ENCODE peak calls at places on chromosomes 13 and 19, in six cellular contexts. B, W, V, Y, F and D are unnamed samples.

GRCh38 chr13:32902898-32903297 is 113.3 kb upstream of the KL start:
- DNase-seq in B (peak; percentile 46), W (no peak), V (no peak), Y (no peak), F (no peak), D (peak; percentile 27)

GRCh38 chr19:50969413-50969760 is at the start of gene KLK6:
- DNase-seq in B (peak; percentile 52), W (no peak), V (no peak), Y (no peak), F (no peak), D (peak; percentile 61)

GRCh38 chr13:66689628-66690027 is 540.5 kb downstream of the PCDH9 start:
- DNase-seq in B (no peak), W (no peak), V (no peak), Y (no peak), F (peak; percentile 27), D (no peak)

GRCh38 chr13:49308104-49308875 is 60.6 kb downstream of the CDADC1 start:
- DNase-seq in B (peak; percentile 90), W (no peak), V (no peak), Y (no peak), F (no peak), D (no peak)

GRCh38 chr13:46639033-46639981 is 86.3 kb downstream of the LRCH1 start:
- DNase-seq in B (no peak), W (no peak), V (no peak), Y (no peak), F (no peak), D (no peak)

GRCh38 chr13:34911159-34911558 is 30.9 kb upstream of the NBEA start:
- DNase-seq in B (no peak), W (no peak), V (no peak), Y (no peak), F (no peak), D (no peak)

GRCh38 chr19:662207-662961 is 630 bp downstream of the RNF126 start:
- DNase-seq in B (peak; percentile 96), W (peak; percentile 61), V (peak; percentile 59), Y (peak; percentile 77), F (peak; percentile 75), D (peak; percentile 87)

GRCh38 chr19:3007975-3008374 is 21.1 kb downstream of the TLE2 start:
- DNase-seq in B (peak; percentile 26), W (no peak), V (no peak), Y (no peak), F (no peak), D (no peak)

GRCh38 chr13:84834201-84834600 is 951.9 kb upstream of the SLITRK1 start:
- DNase-seq in B (no peak), W (no peak), V (no peak), Y (no peak), F (no peak), D (no peak)

GRCh38 chr13:85521586-85521985 is 277.6 kb downstream of the SLITRK6 start:
- DNase-seq in B (no peak), W (no peak), V (no peak), Y (no peak), F (no peak), D (no peak)

GRCh38 chr13:84684048-84684662 is 801.9 kb upstream of the SLITRK1 start:
- DNase-seq in B (no peak), W (no peak), V (no peak), Y (no peak), F (no peak), D (no peak)

GRCh38 chr19:49555600-49556411 is 24.6 kb downstream of the NOSIP start:
- DNase-seq in B (peak; percentile 84), W (peak; percentile 65), V (peak; percentile 75), Y (peak; percentile 74), F (peak; percentile 79), D (peak; percentile 99)

GRCh38 chr13:30864352-30865130 is 41.5 kb upstream of the MEDAG start:
- DNase-seq in B (peak; percentile 56), W (no peak), V (no peak), Y (no peak), F (no peak), D (no peak)

GRCh38 chr19:11881151-11881800 is 6.3 kb upstream of the ZNF69 start:
- DNase-seq in B (peak; percentile 90), W (peak; percentile 17), V (peak; percentile 47), Y (peak; percentile 45), F (peak; percentile 62), D (peak; percentile 80)

GRCh38 chr19:32498641-32499200 is 82.3 kb upstream of the PDCD5 start:
- DNase-seq in B (no peak), W (no peak), V (peak; percentile 13), Y (peak; percentile 46), F (no peak), D (no peak)

GRCh38 chr19:58572026-58572817 is 913 bp downstream of the MZF1 start:
- DNase-seq in B (peak; percentile 68), W (no peak), V (no peak), Y (no peak), F (peak; percentile 5), D (peak; percentile 26)

GRCh38 chr13:29917573-29918091 is 67.2 kb upstream of the UBL3 start:
- DNase-seq in B (no peak), W (no peak), V (no peak), Y (no peak), F (no peak), D (no peak)

GRCh38 chr19:7673995-7674667 is 2.8 kb upstream of the MCEMP1 start:
- DNase-seq in B (peak; percentile 96), W (no peak), V (no peak), Y (no peak), F (peak; percentile 84), D (peak; percentile 92)

GRCh38 chr13:43494206-43494605 is 292.6 kb downstream of the ENOX1 start:
- DNase-seq in B (no peak), W (no peak), V (no peak), Y (no peak), F (no peak), D (no peak)

GRCh38 chr19:33093420-33094210 is 12.6 kb downstream of the GPATCH1 start:
- DNase-seq in B (peak; percentile 22), W (no peak), V (no peak), Y (no peak), F (no peak), D (no peak)

GRCh38 chr19:2225415-2226050 is 10.6 kb downstream of the PLEKHJ1 start:
- DNase-seq in B (no peak), W (no peak), V (no peak), Y (no peak), F (no peak), D (no peak)

GRCh38 chr13:40189885-40190655 is 476.4 kb downstream of the FOXO1 start:
- DNase-seq in B (no peak), W (no peak), V (no peak), Y (no peak), F (peak; percentile 33), D (peak; percentile 27)

GRCh38 chr13:48233886-48234488 is 981 bp downstream of the ITM2B start:
- DNase-seq in B (peak; percentile 53), W (no peak), V (no peak), Y (no peak), F (peak; percentile 27), D (peak; percentile 13)

GRCh38 chr13:109818136-109818535 is 31.8 kb upstream of the IRS2 start:
- DNase-seq in B (no peak), W (no peak), V (no peak), Y (no peak), F (no peak), D (no peak)

GRCh38 chr13:113976711-113977684 is 3.1 kb upstream of the C13orf46 start:
- DNase-seq in B (peak; percentile 100), W (no peak), V (no peak), Y (no peak), F (no peak), D (peak; percentile 62)

GRCh38 chr13:111902726-111903125 is 164.2 kb upstream of the SOX1 start:
- DNase-seq in B (no peak), W (no peak), V (no peak), Y (no peak), F (no peak), D (no peak)

GRCh38 chr19:926595-927043 is 784 bp downstream of the ARID3A start:
- DNase-seq in B (peak; percentile 98), W (no peak), V (no peak), Y (no peak), F (peak; percentile 58), D (peak; percentile 87)

GRCh38 chr19:49106648-49107135 is 7.5 kb upstream of the LIN7B start:
- DNase-seq in B (peak; percentile 92), W (peak; percentile 9), V (peak; percentile 57), Y (peak; percentile 37), F (peak; percentile 82), D (peak; percentile 86)

GRCh38 chr13:48817166-48817802 is 158.4 kb upstream of the FNDC3A start:
- DNase-seq in B (no peak), W (no peak), V (no peak), Y (no peak), F (no peak), D (no peak)

GRCh38 chr19:7772752-7773291 is 9.8 kb downstream of the CLEC4M start:
- DNase-seq in B (no peak), W (no peak), V (no peak), Y (no peak), F (no peak), D (no peak)

GRCh38 chr19:1231729-1232128 is 6.1 kb downstream of the CBARP start:
- DNase-seq in B (peak; percentile 88), W (no peak), V (no peak), Y (no peak), F (no peak), D (no peak)

GRCh38 chr19:29154163-29154562 is 58.8 kb downstream of the UQCRFS1 start:
- DNase-seq in B (no peak), W (no peak), V (no peak), Y (no peak), F (no peak), D (no peak)
- H3K36me3 ChIP-seq in B (no peaks in the 10 kb centered on the region), W (no peaks in the 10 kb centered on the region), V (no peaks in the 10 kb centered on the region), Y (no peaks in the 10 kb centered on the region), F (no peaks in the 10 kb centered on the region), D (no peaks in the 10 kb centered on the region)

DNA sequence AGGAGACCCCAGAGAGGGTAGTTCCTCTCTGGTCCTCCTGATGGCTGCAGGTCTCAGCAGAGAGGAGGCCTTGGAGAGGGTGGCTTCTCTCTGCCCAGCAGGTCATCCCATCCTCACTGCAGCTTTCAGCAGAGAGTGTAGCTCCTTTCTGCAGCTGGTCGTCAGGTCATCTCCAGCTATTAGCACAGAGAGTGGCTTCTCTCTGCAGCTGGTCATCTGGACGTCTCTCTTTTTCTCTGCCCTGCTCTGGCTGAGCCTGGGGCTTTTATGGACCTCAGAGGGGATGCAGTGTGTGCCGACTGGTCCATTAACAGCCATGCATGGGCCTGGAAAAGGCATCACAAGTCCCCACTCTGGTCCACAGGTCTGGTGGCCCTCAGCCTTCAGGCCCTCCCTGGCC is 20.3 kb downstream of the TNFSF9 start:
- DNase-seq in B (no peak), W (no peak), V (no peak), Y (no peak), F (no peak), D (no peak)
- H3K4me3 ChIP-seq in B (no peak overlapping the region), W (no peak overlapping the region), V (no peak overlapping the region), Y (peak overlapping the region; percentile 47), F (no peak overlapping the region), D (no peak overlapping the region)

DNA sequence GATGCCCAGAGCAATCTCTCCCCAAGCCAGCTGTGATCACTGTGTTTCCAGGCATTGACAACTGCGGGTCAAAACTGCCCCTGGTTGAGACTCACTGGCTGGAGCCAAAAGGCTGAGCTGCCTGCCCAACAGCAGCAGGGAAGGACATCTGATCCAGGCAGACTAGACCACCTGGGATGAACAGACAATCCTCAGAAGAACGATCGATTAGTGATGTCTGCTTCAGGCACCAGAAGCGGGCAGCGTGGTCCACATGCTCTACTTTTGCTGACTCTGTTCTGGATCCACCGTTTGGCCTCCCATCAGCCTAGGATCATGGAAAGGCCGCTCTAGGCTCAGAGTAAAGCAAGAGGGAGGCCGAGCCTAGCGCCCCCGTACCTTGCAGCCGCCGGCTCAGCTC is 9.9 kb upstream of the GP6 start:
- DNase-seq in B (peak; percentile 43), W (no peak), V (no peak), Y (no peak), F (no peak), D (no peak)
- H3K36me3 ChIP-seq in B (peaks cover 22% of the 10 kb centered on the region), W (peaks cover 63% of the 10 kb centered on the region), V (peaks cover 37% of the 10 kb centered on the region), Y (peaks cover 13% of the 10 kb centered on the region), F (peaks cover 54% of the 10 kb centered on the region), D (peaks cover 18% of the 10 kb centered on the region)

GRCh38 chr19:4636761-4637160 is 2.6 kb upstream of the TNFAIP8L1 start:
- DNase-seq in B (peak; percentile 54), W (no peak), V (no peak), Y (no peak), F (no peak), D (no peak)
- H3K4me3 ChIP-seq in B (peak overlapping the region; percentile 73), W (peak overlapping the region; percentile 52), V (peak overlapping the region; percentile 82), Y (peak overlapping the region; percentile 12), F (no peak overlapping the region), D (no peak overlapping the region)